ENCODE peak calls at places on chromosomes 1 and 21, in nine cellular contexts. One of them, this sample, is unnamed.

GRCh38 chr21:45596704-45597318 is 46.7 kb upstream of the PCBP3 start:
- DNase-seq in neural progenitor cell: peak
- DNase-seq in SK-N-SH: peak
- DNase-seq in GM23248: peak
- DNase-seq in hepatocyte: peak
- DNase-seq in GM23338: peak
- DNase-seq in HCT116: peak
- DNase-seq in OCI-LY7: peak
- DNase-seq in MM.1S: peak
- DNase-seq in this sample: peak

GRCh38 chr21:46634966-46635323 is 529 bp upstream of the PRMT2 start:
- DNase-seq in SK-N-SH: peak
- DNase-seq in OCI-LY7: peak
- DNase-seq in GM23338: peak
- DNase-seq in MM.1S: peak
- DNase-seq in neural progenitor cell: peak
- DNase-seq in hepatocyte: peak
- DNase-seq in HCT116: peak
- DNase-seq in GM23248: peak
- DNase-seq in this sample: peak

GRCh38 chr1:48182441-48182840 is 40.1 kb upstream of the SLC5A9 start:
- DNase-seq in SK-N-SH: no peak
- DNase-seq in GM23338: no peak
- DNase-seq in neural progenitor cell: no peak
- DNase-seq in MM.1S: no peak
- DNase-seq in hepatocyte: no peak
- DNase-seq in OCI-LY7: peak
- DNase-seq in GM23248: no peak
- DNase-seq in HCT116: no peak
- DNase-seq in this sample: no peak

GRCh38 chr1:235597867-235598553 is 51.6 kb downstream of the GNG4 start:
- DNase-seq in GM23338: peak
- DNase-seq in OCI-LY7: no peak
- DNase-seq in MM.1S: no peak
- DNase-seq in SK-N-SH: no peak
- DNase-seq in neural progenitor cell: peak
- DNase-seq in hepatocyte: peak
- DNase-seq in GM23248: peak
- DNase-seq in HCT116: peak
- DNase-seq in this sample: peak

GRCh38 chr1:41898191-41898713 is 20.5 kb downstream of the HIVEP3 start:
- DNase-seq in HCT116: no peak
- DNase-seq in GM23248: peak
- DNase-seq in GM23338: no peak
- DNase-seq in neural progenitor cell: no peak
- DNase-seq in SK-N-SH: no peak
- DNase-seq in hepatocyte: no peak
- DNase-seq in OCI-LY7: no peak
- DNase-seq in MM.1S: peak
- DNase-seq in this sample: peak

GRCh38 chr1:115476616-115477015 is 138.6 kb upstream of the NGF start:
- DNase-seq in neural progenitor cell: no peak
- DNase-seq in MM.1S: no peak
- DNase-seq in OCI-LY7: peak
- DNase-seq in GM23338: no peak
- DNase-seq in SK-N-SH: no peak
- DNase-seq in hepatocyte: no peak
- DNase-seq in GM23248: peak
- DNase-seq in HCT116: no peak
- DNase-seq in this sample: no peak

GRCh38 chr1:174262747-174263241 is 103.5 kb downstream of the RABGAP1L start:
- DNase-seq in MM.1S: peak
- DNase-seq in neural progenitor cell: peak
- DNase-seq in HCT116: peak
- DNase-seq in GM23248: peak
- DNase-seq in GM23338: peak
- DNase-seq in OCI-LY7: peak
- DNase-seq in SK-N-SH: peak
- DNase-seq in hepatocyte: peak
- DNase-seq in this sample: peak

GRCh38 chr1:221810406-221810805 is 68.5 kb upstream of the DUSP10 start:
- DNase-seq in GM23248: peak
- DNase-seq in HCT116: no peak
- DNase-seq in SK-N-SH: no peak
- DNase-seq in neural progenitor cell: no peak
- DNase-seq in OCI-LY7: no peak
- DNase-seq in MM.1S: no peak
- DNase-seq in GM23338: no peak
- DNase-seq in hepatocyte: no peak
- DNase-seq in this sample: peak

GRCh38 chr1:172935062-172935592 is 115.6 kb downstream of the TNFSF18 start:
- DNase-seq in OCI-LY7: no peak
- DNase-seq in hepatocyte: no peak
- DNase-seq in GM23338: no peak
- DNase-seq in GM23248: no peak
- DNase-seq in neural progenitor cell: no peak
- DNase-seq in HCT116: no peak
- DNase-seq in SK-N-SH: no peak
- DNase-seq in MM.1S: no peak
- DNase-seq in this sample: no peak

GRCh38 chr21:21624674-21625073 is 626.5 kb downstream of the NCAM2 start:
- DNase-seq in SK-N-SH: no peak
- DNase-seq in hepatocyte: no peak
- DNase-seq in HCT116: no peak
- DNase-seq in neural progenitor cell: no peak
- DNase-seq in MM.1S: no peak
- DNase-seq in GM23338: no peak
- DNase-seq in OCI-LY7: no peak
- DNase-seq in GM23248: peak
- DNase-seq in this sample: no peak

GRCh38 chr21:34743831-34744230 is 75.0 kb downstream of the CLIC6 start:
- DNase-seq in hepatocyte: no peak
- DNase-seq in OCI-LY7: no peak
- DNase-seq in SK-N-SH: no peak
- DNase-seq in HCT116: peak
- DNase-seq in GM23248: peak
- DNase-seq in neural progenitor cell: no peak
- DNase-seq in MM.1S: no peak
- DNase-seq in GM23338: no peak
- DNase-seq in this sample: peak

GRCh38 chr1:55217226-55217996 is 2.2 kb upstream of the USP24 start:
- DNase-seq in SK-N-SH: no peak
- DNase-seq in GM23338: no peak
- DNase-seq in MM.1S: no peak
- DNase-seq in GM23248: no peak
- DNase-seq in OCI-LY7: peak
- DNase-seq in neural progenitor cell: no peak
- DNase-seq in hepatocyte: no peak
- DNase-seq in HCT116: no peak
- DNase-seq in this sample: peak

GRCh38 chr1:108053291-108054023 is 88.5 kb upstream of the VAV3 start:
- DNase-seq in GM23338: no peak
- DNase-seq in SK-N-SH: no peak
- DNase-seq in HCT116: no peak
- DNase-seq in GM23248: peak
- DNase-seq in neural progenitor cell: no peak
- DNase-seq in hepatocyte: no peak
- DNase-seq in MM.1S: no peak
- DNase-seq in OCI-LY7: no peak
- DNase-seq in this sample: peak

GRCh38 chr1:100883963-100884362 is 10.7 kb downstream of the EXTL2 start:
- DNase-seq in OCI-LY7: no peak
- DNase-seq in HCT116: no peak
- DNase-seq in hepatocyte: peak
- DNase-seq in neural progenitor cell: no peak
- DNase-seq in SK-N-SH: no peak
- DNase-seq in GM23338: no peak
- DNase-seq in GM23248: peak
- DNase-seq in MM.1S: no peak
- DNase-seq in this sample: peak

GRCh38 chr1:89581859-89582258 is 51.1 kb upstream of the LRRC8C start:
- DNase-seq in neural progenitor cell: no peak
- DNase-seq in OCI-LY7: no peak
- DNase-seq in hepatocyte: no peak
- DNase-seq in GM23248: no peak
- DNase-seq in SK-N-SH: no peak
- DNase-seq in GM23338: no peak
- DNase-seq in MM.1S: no peak
- DNase-seq in HCT116: no peak
- DNase-seq in this sample: peak

GRCh38 chr1:167052389-167052788 is 37.8 kb downstream of the GPA33 start:
- DNase-seq in SK-N-SH: peak
- DNase-seq in hepatocyte: peak
- DNase-seq in MM.1S: no peak
- DNase-seq in neural progenitor cell: peak
- DNase-seq in GM23338: peak
- DNase-seq in GM23248: peak
- DNase-seq in OCI-LY7: peak
- DNase-seq in HCT116: peak
- DNase-seq in this sample: peak

GRCh38 chr1:68188060-68188538 is 44.2 kb downstream of the WLS start:
- DNase-seq in SK-N-SH: no peak
- DNase-seq in neural progenitor cell: no peak
- DNase-seq in OCI-LY7: no peak
- DNase-seq in hepatocyte: no peak
- DNase-seq in HCT116: no peak
- DNase-seq in GM23338: no peak
- DNase-seq in MM.1S: peak
- DNase-seq in GM23248: no peak
- DNase-seq in this sample: no peak
- TF ChIP-seq EZH2phosphoT487 in SK-N-SH: no peak
- TF ChIP-seq EZH2phosphoT487 in neural progenitor cell: no peak
- TF ChIP-seq EZH2phosphoT487 in OCI-LY7: no peak
- TF ChIP-seq EZH2phosphoT487 in hepatocyte: no peak
- TF ChIP-seq EZH2phosphoT487 in HCT116: no peak
- TF ChIP-seq EZH2phosphoT487 in GM23338: no peak
- TF ChIP-seq EZH2phosphoT487 in MM.1S: no peak
- TF ChIP-seq EZH2phosphoT487 in GM23248: no peak
- TF ChIP-seq EZH2phosphoT487 in this sample: no peak

GRCh38 chr1:159945483-159946241 is at the start of gene IGSF9:
- DNase-seq in GM23338: peak
- DNase-seq in MM.1S: peak
- DNase-seq in SK-N-SH: peak
- DNase-seq in hepatocyte: peak
- DNase-seq in neural progenitor cell: peak
- DNase-seq in GM23248: peak
- DNase-seq in HCT116: peak
- DNase-seq in OCI-LY7: peak
- DNase-seq in this sample: peak

GRCh38 chr1:159946242-159947187 is 1.1 kb upstream of the IGSF9 start:
- DNase-seq in HCT116: no peak
- DNase-seq in GM23338: no peak
- DNase-seq in SK-N-SH: no peak
- DNase-seq in OCI-LY7: no peak
- DNase-seq in MM.1S: no peak
- DNase-seq in neural progenitor cell: no peak
- DNase-seq in GM23248: peak
- DNase-seq in hepatocyte: no peak
- DNase-seq in this sample: no peak

GRCh38 chr1:159943908-159944622 is 1.3 kb downstream of the IGSF9 start:
- DNase-seq in GM23338: no peak
- DNase-seq in MM.1S: no peak
- DNase-seq in GM23248: no peak
- DNase-seq in hepatocyte: no peak
- DNase-seq in neural progenitor cell: no peak
- DNase-seq in HCT116: no peak
- DNase-seq in SK-N-SH: no peak
- DNase-seq in OCI-LY7: no peak
- DNase-seq in this sample: no peak

GRCh38 chr1:159942700-159943640 is 2.4 kb downstream of the IGSF9 start:
- DNase-seq in HCT116: no peak
- DNase-seq in MM.1S: no peak
- DNase-seq in SK-N-SH: no peak
- DNase-seq in GM23248: no peak
- DNase-seq in GM23338: no peak
- DNase-seq in hepatocyte: no peak
- DNase-seq in neural progenitor cell: no peak
- DNase-seq in OCI-LY7: no peak
- DNase-seq in this sample: no peak

GRCh38 chr1:159944623-159945455 is 574 bp downstream of the IGSF9 start:
- DNase-seq in MM.1S: no peak
- DNase-seq in OCI-LY7: no peak
- DNase-seq in HCT116: no peak
- DNase-seq in GM23248: no peak
- DNase-seq in neural progenitor cell: no peak
- DNase-seq in GM23338: peak
- DNase-seq in hepatocyte: no peak
- DNase-seq in SK-N-SH: peak
- DNase-seq in this sample: no peak
- TF ChIP-seq EZH2phosphoT487 in MM.1S: no peak
- TF ChIP-seq EZH2phosphoT487 in OCI-LY7: no peak
- TF ChIP-seq EZH2phosphoT487 in HCT116: no peak
- TF ChIP-seq EZH2phosphoT487 in GM23248: no peak
- TF ChIP-seq EZH2phosphoT487 in neural progenitor cell: no peak
- TF ChIP-seq EZH2phosphoT487 in GM23338: no peak
- TF ChIP-seq EZH2phosphoT487 in hepatocyte: no peak
- TF ChIP-seq EZH2phosphoT487 in SK-N-SH: no peak
- TF ChIP-seq EZH2phosphoT487 in this sample: no peak

GRCh38 chr1:113226118-113226517 is 153.1 kb downstream of the LRIG2 start:
- DNase-seq in MM.1S: no peak
- DNase-seq in HCT116: no peak
- DNase-seq in SK-N-SH: no peak
- DNase-seq in GM23248: no peak
- DNase-seq in neural progenitor cell: peak
- DNase-seq in hepatocyte: no peak
- DNase-seq in GM23338: no peak
- DNase-seq in OCI-LY7: no peak
- DNase-seq in this sample: no peak

GRCh38 chr1:113233441-113233840 is 156.9 kb upstream of the MAGI3 start:
- DNase-seq in GM23338: no peak
- DNase-seq in MM.1S: no peak
- DNase-seq in GM23248: no peak
- DNase-seq in HCT116: no peak
- DNase-seq in SK-N-SH: no peak
- DNase-seq in hepatocyte: no peak
- DNase-seq in OCI-LY7: no peak
- DNase-seq in neural progenitor cell: no peak
- DNase-seq in this sample: no peak

DNA sequence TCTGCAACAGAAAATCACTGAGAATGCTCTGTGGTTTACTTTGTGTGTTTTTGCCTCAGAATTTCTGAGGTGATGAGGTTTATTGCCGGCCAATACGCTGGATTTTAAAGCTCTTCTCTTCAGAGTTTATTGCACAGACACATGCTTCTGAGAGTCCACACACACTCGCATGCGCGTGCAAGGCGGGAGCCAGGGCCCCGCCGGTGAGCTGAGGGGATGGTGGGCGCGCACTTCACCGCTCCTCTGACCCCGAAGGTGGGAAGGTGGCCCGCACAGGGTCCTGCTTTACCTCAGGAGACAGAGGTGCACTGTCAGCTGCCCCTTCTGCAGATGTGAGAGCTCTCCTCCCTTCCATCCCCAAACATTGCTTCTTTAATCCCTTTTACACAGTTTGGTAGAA is 158.4 kb upstream of the MAGI3 start:
- DNase-seq in GM23338: no peak
- DNase-seq in hepatocyte: no peak
- DNase-seq in OCI-LY7: no peak
- DNase-seq in HCT116: no peak
- DNase-seq in MM.1S: no peak
- DNase-seq in SK-N-SH: no peak
- DNase-seq in GM23248: no peak
- DNase-seq in neural progenitor cell: no peak
- DNase-seq in this sample: no peak
- TF ChIP-seq EZH2phosphoT487 in GM23338: no peak
- TF ChIP-seq EZH2phosphoT487 in hepatocyte: no peak
- TF ChIP-seq EZH2phosphoT487 in OCI-LY7: no peak
- TF ChIP-seq EZH2phosphoT487 in HCT116: no peak
- TF ChIP-seq EZH2phosphoT487 in MM.1S: no peak
- TF ChIP-seq EZH2phosphoT487 in SK-N-SH: no peak
- TF ChIP-seq EZH2phosphoT487 in GM23248: no peak
- TF ChIP-seq EZH2phosphoT487 in neural progenitor cell: no peak
- TF ChIP-seq EZH2phosphoT487 in this sample: no peak

GRCh38 chr1:18927082-18927653 is 24.8 kb upstream of the ALDH4A1 start:
- DNase-seq in MM.1S: peak
- DNase-seq in GM23248: no peak
- DNase-seq in hepatocyte: no peak
- DNase-seq in neural progenitor cell: no peak
- DNase-seq in SK-N-SH: no peak
- DNase-seq in HCT116: no peak
- DNase-seq in GM23338: no peak
- DNase-seq in OCI-LY7: peak
- DNase-seq in this sample: peak
- TF ChIP-seq EZH2phosphoT487 in MM.1S: no peak
- TF ChIP-seq EZH2phosphoT487 in GM23248: no peak
- TF ChIP-seq EZH2phosphoT487 in hepatocyte: no peak
- TF ChIP-seq EZH2phosphoT487 in neural progenitor cell: no peak
- TF ChIP-seq EZH2phosphoT487 in SK-N-SH: no peak
- TF ChIP-seq EZH2phosphoT487 in HCT116: no peak
- TF ChIP-seq EZH2phosphoT487 in GM23338: no peak
- TF ChIP-seq EZH2phosphoT487 in OCI-LY7: no peak
- TF ChIP-seq EZH2phosphoT487 in this sample: no peak